ENCODE peak calls at places on chromosomes 2 and 18, in four cellular contexts. One of them, this sample, is unnamed.

GRCh38 chr2:85936421-85937068 is 47.8 kb upstream of the ST3GAL5 start:
- DNase-seq in K562: no peak
- DNase-seq in HL-60: no peak
- DNase-seq in GM12878: no peak
- DNase-seq in this sample: no peak

GRCh38 chr2:144331652-144332355 is 188.1 kb downstream of the ZEB2 start:
- DNase-seq in K562: peak; percentile 58
- DNase-seq in HL-60: peak; percentile 69
- DNase-seq in GM12878: no peak
- DNase-seq in this sample: peak; percentile 33

GRCh38 chr2:204116154-204116792 is 179.7 kb downstream of the ICOS start:
- DNase-seq in K562: no peak
- DNase-seq in HL-60: no peak
- DNase-seq in GM12878: no peak
- DNase-seq in this sample: no peak

GRCh38 chr2:78175642-78176041 is 653.5 kb upstream of the LRRTM4 start:
- DNase-seq in K562: no peak
- DNase-seq in HL-60: no peak
- DNase-seq in GM12878: no peak
- DNase-seq in this sample: no peak

GRCh38 chr2:198059800-198060199 is 255.4 kb downstream of the PLCL1 start:
- DNase-seq in K562: peak; percentile 29
- DNase-seq in HL-60: no peak
- DNase-seq in GM12878: no peak
- DNase-seq in this sample: no peak

GRCh38 chr2:85355073-85355410 is 473 bp downstream of the ELMOD3 start:
- DNase-seq in K562: peak; percentile 24
- DNase-seq in HL-60: no peak
- DNase-seq in GM12878: no peak
- DNase-seq in this sample: no peak

GRCh38 chr2:47519604-47520301 is 116.8 kb downstream of the MSH2 start:
- DNase-seq in K562: no peak
- DNase-seq in HL-60: no peak
- DNase-seq in GM12878: no peak
- DNase-seq in this sample: no peak

GRCh38 chr2:183117226-183117625 is 7.0 kb upstream of the NUP35 start:
- DNase-seq in K562: no peak
- DNase-seq in HL-60: no peak
- DNase-seq in GM12878: no peak
- DNase-seq in this sample: no peak

GRCh38 chr2:228777855-228778355 is 493.2 kb downstream of the PID1 start:
- DNase-seq in K562: no peak
- DNase-seq in HL-60: no peak
- DNase-seq in GM12878: no peak
- DNase-seq in this sample: no peak

GRCh38 chr2:121999273-121999672 is 243.8 kb downstream of the TSN start:
- DNase-seq in K562: no peak
- DNase-seq in HL-60: no peak
- DNase-seq in GM12878: no peak
- DNase-seq in this sample: no peak

GRCh38 chr18:70377317-70377799 is 88.5 kb downstream of the SOCS6 start:
- DNase-seq in K562: no peak
- DNase-seq in HL-60: no peak
- DNase-seq in GM12878: no peak
- DNase-seq in this sample: no peak

GRCh38 chr2:240598311-240598911 is 11.9 kb downstream of the CAPN10 start:
- DNase-seq in K562: no peak
- DNase-seq in HL-60: no peak
- DNase-seq in GM12878: no peak
- DNase-seq in this sample: no peak

GRCh38 chr2:139216435-139216834 is 436.2 kb upstream of the NXPH2 start:
- DNase-seq in K562: no peak
- DNase-seq in HL-60: no peak
- DNase-seq in GM12878: no peak
- DNase-seq in this sample: no peak

GRCh38 chr2:139214806-139215205 is 434.6 kb upstream of the NXPH2 start:
- DNase-seq in K562: no peak
- DNase-seq in HL-60: no peak
- DNase-seq in GM12878: no peak
- DNase-seq in this sample: no peak

GRCh38 chr2:139218181-139218580 is 438.0 kb upstream of the NXPH2 start:
- DNase-seq in K562: no peak
- DNase-seq in HL-60: no peak
- DNase-seq in GM12878: no peak
- DNase-seq in this sample: no peak

DNA sequence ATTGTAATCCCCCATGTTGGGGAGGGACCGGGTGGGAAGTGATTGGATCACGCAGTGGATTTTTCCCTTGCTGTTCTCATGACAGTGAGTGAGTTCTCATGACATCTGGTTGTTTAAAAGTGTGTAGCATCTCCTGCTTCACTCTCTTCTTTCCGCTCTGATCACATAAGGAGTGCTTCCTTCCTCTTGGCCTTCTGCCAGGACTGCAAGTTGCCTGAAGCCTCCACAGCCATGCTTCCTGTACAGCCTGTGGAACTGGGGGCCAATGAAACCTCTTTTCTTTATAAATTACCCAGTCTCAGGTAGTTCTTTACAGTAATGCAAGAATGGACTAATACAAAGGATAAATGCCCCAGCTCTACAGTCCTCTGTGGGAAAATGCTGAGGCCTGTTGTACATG is 437.5 kb upstream of the NXPH2 start:
- DNase-seq in K562: no peak
- DNase-seq in HL-60: peak; percentile 26
- DNase-seq in GM12878: no peak
- DNase-seq in this sample: no peak
- TF ChIP-seq SPI1 in K562: no peak
- TF ChIP-seq SPI1 in HL-60: no peak
- TF ChIP-seq SPI1 in GM12878: no peak
- TF ChIP-seq SPI1 in this sample: no peak

GRCh38 chr2:38731090-38731489 is 20.1 kb downstream of the SRSF7 start:
- DNase-seq in K562: no peak
- DNase-seq in HL-60: no peak
- DNase-seq in GM12878: no peak
- DNase-seq in this sample: no peak
- TF ChIP-seq SPI1 in K562: no peak
- TF ChIP-seq SPI1 in HL-60: no peak
- TF ChIP-seq SPI1 in GM12878: no peak
- TF ChIP-seq SPI1 in this sample: no peak

DNA sequence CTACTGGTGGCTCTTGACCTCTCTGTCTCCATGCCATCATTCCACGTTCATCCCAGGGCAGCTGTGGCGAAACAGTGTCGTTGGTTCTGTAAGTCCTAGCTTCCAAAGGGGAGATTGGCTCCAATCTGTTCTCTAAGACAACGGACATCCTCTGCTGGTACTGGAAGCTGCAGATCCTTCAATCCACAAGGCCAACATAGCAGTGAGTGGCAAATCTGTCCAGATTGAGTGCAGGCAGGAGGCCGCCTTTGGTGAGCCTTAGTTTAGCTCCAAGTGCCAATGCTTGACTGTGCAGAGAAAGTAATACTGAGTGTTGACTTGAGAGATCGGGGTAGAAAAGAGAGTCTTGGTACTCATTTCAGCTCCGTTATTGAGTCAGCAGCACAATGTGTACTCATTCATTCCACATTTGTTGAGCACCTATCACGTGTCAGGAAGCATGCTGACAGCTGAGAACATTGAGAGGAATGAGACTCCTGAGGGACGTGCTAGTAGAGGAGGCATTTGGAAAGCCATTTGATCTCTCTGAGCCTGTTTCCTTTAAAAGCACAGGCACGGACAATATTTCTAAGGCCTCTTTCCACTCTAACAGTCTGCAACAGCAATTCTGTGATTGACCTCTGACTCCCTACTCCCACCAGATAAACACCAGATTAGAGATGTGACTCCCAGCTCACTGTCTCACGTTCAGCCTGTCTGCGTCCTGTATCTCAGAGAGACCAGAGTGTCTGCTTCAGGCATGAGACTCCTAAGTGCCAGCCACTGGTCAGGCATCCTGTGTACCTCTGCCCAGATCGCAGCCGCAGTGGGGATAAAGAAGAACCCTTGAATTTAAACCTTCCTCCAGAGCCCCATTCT is 306.0 kb downstream of the CLIP4 start:
- DNase-seq in K562: no peak
- DNase-seq in HL-60: no peak
- DNase-seq in GM12878: no peak
- DNase-seq in this sample: no peak
- TF ChIP-seq SPI1 in K562: no peak
- TF ChIP-seq SPI1 in HL-60: no peak
- TF ChIP-seq SPI1 in GM12878: no peak
- TF ChIP-seq SPI1 in this sample: no peak

GRCh38 chr2:105873721-105874120 is 129.0 kb downstream of the NCK2 start:
- DNase-seq in K562: peak; percentile 56
- DNase-seq in HL-60: no peak
- DNase-seq in GM12878: peak; percentile 71
- DNase-seq in this sample: peak; percentile 64
- TF ChIP-seq SPI1 in K562: no peak
- TF ChIP-seq SPI1 in HL-60: no peak
- TF ChIP-seq SPI1 in GM12878: peak; percentile 16
- TF ChIP-seq SPI1 in this sample: no peak

GRCh38 chr2:239040152-239040761 is 192.4 kb downstream of the TWIST2 start:
- DNase-seq in K562: no peak
- DNase-seq in HL-60: no peak
- DNase-seq in GM12878: no peak
- DNase-seq in this sample: no peak
- TF ChIP-seq SPI1 in K562: no peak
- TF ChIP-seq SPI1 in HL-60: no peak
- TF ChIP-seq SPI1 in GM12878: no peak
- TF ChIP-seq SPI1 in this sample: no peak

DNA sequence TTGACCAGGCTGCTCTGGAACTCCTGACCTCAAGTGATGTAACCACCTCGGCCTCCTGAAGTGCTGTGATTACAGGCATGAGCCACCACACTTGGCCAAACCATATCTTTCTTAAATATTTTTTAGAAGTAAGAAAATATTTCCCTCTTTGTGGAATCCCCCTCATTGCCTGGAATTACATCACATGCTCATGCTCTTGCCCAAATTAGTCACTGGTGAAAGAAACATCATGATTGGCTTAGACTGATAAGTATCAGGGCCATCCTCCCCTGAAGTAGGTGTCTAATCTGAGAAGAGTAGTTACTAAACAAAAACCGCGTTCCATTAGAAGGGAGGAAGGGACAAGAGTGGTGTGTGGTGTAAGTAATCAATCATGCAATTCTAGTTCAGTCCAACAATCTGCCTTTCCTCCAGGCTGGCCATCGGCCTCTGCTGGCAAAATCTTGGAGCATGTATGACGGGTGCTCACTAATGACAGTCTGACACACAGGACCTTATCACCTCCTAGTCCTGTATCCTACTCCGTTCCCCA is 52.3 kb upstream of the SCG2 start:
- DNase-seq in K562: no peak
- DNase-seq in HL-60: no peak
- DNase-seq in GM12878: no peak
- DNase-seq in this sample: no peak
- TF ChIP-seq SPI1 in K562: no peak
- TF ChIP-seq SPI1 in HL-60: no peak
- TF ChIP-seq SPI1 in GM12878: no peak
- TF ChIP-seq SPI1 in this sample: no peak